ENCODE peak calls at places on chromosomes 13 and 19, in six cellular contexts. One of them, this sample, is unnamed.

GRCh38 chr19:18478545-18479311 is 40.8 kb upstream of the ISYNA1 start:
- DNase-seq in mesenchymal stem cell: peak; percentile 97
- DNase-seq in IMR-90: peak; percentile 94
- DNase-seq in H9: no peak
- DNase-seq in neuronal stem cell: no peak
- DNase-seq in H1: no peak
- DNase-seq in this sample: peak; percentile 92

GRCh38 chr19:4606921-4607678 is 32.2 kb upstream of the TNFAIP8L1 start:
- DNase-seq in mesenchymal stem cell: peak; percentile 24
- DNase-seq in IMR-90: no peak
- DNase-seq in H9: peak; percentile 74
- DNase-seq in neuronal stem cell: peak; percentile 75
- DNase-seq in H1: peak; percentile 74
- DNase-seq in this sample: no peak

GRCh38 chr19:32543107-32543900 is 37.7 kb upstream of the PDCD5 start:
- DNase-seq in mesenchymal stem cell: peak; percentile 57
- DNase-seq in IMR-90: peak; percentile 6
- DNase-seq in H9: no peak
- DNase-seq in neuronal stem cell: no peak
- DNase-seq in H1: no peak
- DNase-seq in this sample: peak; percentile 79

GRCh38 chr13:70088926-70089325 is 18.7 kb upstream of the ATXN8OS start:
- DNase-seq in mesenchymal stem cell: peak; percentile 13
- DNase-seq in IMR-90: no peak
- DNase-seq in H9: no peak
- DNase-seq in neuronal stem cell: no peak
- DNase-seq in H1: no peak
- DNase-seq in this sample: peak; percentile 11

GRCh38 chr13:113902536-113902935 is 38.7 kb upstream of the GAS6 start:
- DNase-seq in mesenchymal stem cell: no peak
- DNase-seq in IMR-90: peak; percentile 31
- DNase-seq in H9: no peak
- DNase-seq in neuronal stem cell: no peak
- DNase-seq in H1: no peak
- DNase-seq in this sample: no peak

GRCh38 chr13:83453723-83454122 is 428.6 kb downstream of the SLITRK1 start:
- DNase-seq in mesenchymal stem cell: no peak
- DNase-seq in IMR-90: no peak
- DNase-seq in H9: no peak
- DNase-seq in neuronal stem cell: no peak
- DNase-seq in H1: no peak
- DNase-seq in this sample: no peak

GRCh38 chr19:54804101-54804500 is 691 bp downstream of the KIR2DL4 start:
- DNase-seq in mesenchymal stem cell: no peak
- DNase-seq in IMR-90: no peak
- DNase-seq in H9: no peak
- DNase-seq in neuronal stem cell: no peak
- DNase-seq in H1: no peak
- DNase-seq in this sample: no peak

GRCh38 chr19:30085394-30085793 is 143.4 kb downstream of the URI1 start:
- DNase-seq in mesenchymal stem cell: no peak
- DNase-seq in IMR-90: no peak
- DNase-seq in H9: peak; percentile 68
- DNase-seq in neuronal stem cell: no peak
- DNase-seq in H1: peak; percentile 62
- DNase-seq in this sample: no peak

GRCh38 chr13:99970761-99971575 is 599 bp downstream of the ZIC5 start:
- DNase-seq in mesenchymal stem cell: no peak
- DNase-seq in IMR-90: no peak
- DNase-seq in H9: peak; percentile 81
- DNase-seq in neuronal stem cell: no peak
- DNase-seq in H1: peak; percentile 84
- DNase-seq in this sample: no peak

GRCh38 chr19:28519950-28520861 is 692.7 kb downstream of the UQCRFS1 start:
- DNase-seq in mesenchymal stem cell: no peak
- DNase-seq in IMR-90: no peak
- DNase-seq in H9: no peak
- DNase-seq in neuronal stem cell: no peak
- DNase-seq in H1: peak; percentile 41
- DNase-seq in this sample: no peak

GRCh38 chr13:31951215-31951678 is 80.3 kb upstream of the FRY start:
- DNase-seq in mesenchymal stem cell: peak; percentile 82
- DNase-seq in IMR-90: peak; percentile 70
- DNase-seq in H9: no peak
- DNase-seq in neuronal stem cell: no peak
- DNase-seq in H1: no peak
- DNase-seq in this sample: peak; percentile 64

GRCh38 chr19:46147791-46148288 is at the start of gene IGFL2:
- DNase-seq in mesenchymal stem cell: no peak
- DNase-seq in IMR-90: no peak
- DNase-seq in H9: no peak
- DNase-seq in neuronal stem cell: no peak
- DNase-seq in H1: no peak
- DNase-seq in this sample: peak; percentile 88

GRCh38 chr19:19074172-19074905 is 10.5 kb downstream of the SLC25A42 start:
- DNase-seq in mesenchymal stem cell: no peak
- DNase-seq in IMR-90: no peak
- DNase-seq in H9: no peak
- DNase-seq in neuronal stem cell: no peak
- DNase-seq in H1: no peak
- DNase-seq in this sample: no peak

GRCh38 chr19:49017666-49018351 is 918 bp upstream of the LHB start:
- DNase-seq in mesenchymal stem cell: peak; percentile 72
- DNase-seq in IMR-90: peak; percentile 45
- DNase-seq in H9: peak; percentile 75
- DNase-seq in neuronal stem cell: no peak
- DNase-seq in H1: peak; percentile 78
- DNase-seq in this sample: peak; percentile 60

GRCh38 chr13:40401911-40402776 is 264.3 kb downstream of the FOXO1 start:
- DNase-seq in mesenchymal stem cell: peak; percentile 96
- DNase-seq in IMR-90: peak; percentile 92
- DNase-seq in H9: no peak
- DNase-seq in neuronal stem cell: no peak
- DNase-seq in H1: no peak
- DNase-seq in this sample: peak; percentile 85

GRCh38 chr19:1468274-1469199 is 10.5 kb downstream of the C19orf25 start:
- DNase-seq in mesenchymal stem cell: no peak
- DNase-seq in IMR-90: peak; percentile 37
- DNase-seq in H9: no peak
- DNase-seq in neuronal stem cell: no peak
- DNase-seq in H1: peak; percentile 84
- DNase-seq in this sample: peak; percentile 37

GRCh38 chr19:2199215-2199614 is 35.5 kb downstream of the DOT1L start:
- DNase-seq in mesenchymal stem cell: no peak
- DNase-seq in IMR-90: no peak
- DNase-seq in H9: peak; percentile 80
- DNase-seq in neuronal stem cell: peak; percentile 30
- DNase-seq in H1: peak; percentile 79
- DNase-seq in this sample: no peak

GRCh38 chr13:34700155-34700554 is 241.9 kb upstream of the NBEA start:
- DNase-seq in mesenchymal stem cell: no peak
- DNase-seq in IMR-90: no peak
- DNase-seq in H9: no peak
- DNase-seq in neuronal stem cell: no peak
- DNase-seq in H1: no peak
- DNase-seq in this sample: no peak

GRCh38 chr13:34698953-34699352 is 243.1 kb upstream of the NBEA start:
- DNase-seq in mesenchymal stem cell: no peak
- DNase-seq in IMR-90: no peak
- DNase-seq in H9: no peak
- DNase-seq in neuronal stem cell: no peak
- DNase-seq in H1: no peak
- DNase-seq in this sample: no peak

GRCh38 chr13:34695063-34695462 is 247.0 kb upstream of the NBEA start:
- DNase-seq in mesenchymal stem cell: no peak
- DNase-seq in IMR-90: no peak
- DNase-seq in H9: no peak
- DNase-seq in neuronal stem cell: no peak
- DNase-seq in H1: no peak
- DNase-seq in this sample: no peak

GRCh38 chr13:34696741-34697140 is 245.3 kb upstream of the NBEA start:
- DNase-seq in mesenchymal stem cell: no peak
- DNase-seq in IMR-90: no peak
- DNase-seq in H9: no peak
- DNase-seq in neuronal stem cell: no peak
- DNase-seq in H1: no peak
- DNase-seq in this sample: no peak

GRCh38 chr13:34696296-34696695 is 245.8 kb upstream of the NBEA start:
- DNase-seq in mesenchymal stem cell: no peak
- DNase-seq in IMR-90: no peak
- DNase-seq in H9: no peak
- DNase-seq in neuronal stem cell: no peak
- DNase-seq in H1: no peak
- DNase-seq in this sample: no peak
- H3K4me2 ChIP-seq in mesenchymal stem cell: no peak overlapping the region
- H3K4me2 ChIP-seq in IMR-90: no peak overlapping the region
- H3K4me2 ChIP-seq in H9: no peak overlapping the region
- H3K4me2 ChIP-seq in neuronal stem cell: no peak overlapping the region
- H3K4me2 ChIP-seq in H1: no peak overlapping the region
- H3K4me2 ChIP-seq in this sample: no peak overlapping the region

DNA sequence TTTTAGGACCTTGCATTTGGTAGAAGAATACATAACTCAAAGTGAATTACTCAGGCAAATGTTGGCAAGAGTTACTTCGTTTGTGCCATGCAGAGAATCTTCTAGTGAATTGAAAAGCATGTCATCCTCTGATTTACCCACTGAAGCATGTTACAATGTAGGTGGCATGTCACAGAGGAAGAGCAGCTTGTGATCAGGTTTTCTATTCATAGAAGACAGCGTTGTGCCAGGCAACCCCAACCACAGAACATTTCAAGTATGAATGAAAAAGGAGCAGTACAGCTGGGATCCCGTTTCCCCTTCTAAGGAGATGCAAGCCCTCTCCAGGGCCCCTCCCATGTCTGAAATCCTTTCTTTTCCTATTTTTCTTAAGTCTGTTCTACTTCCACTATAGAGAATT is 6.0 kb upstream of the KATNAL1 start:
- DNase-seq in mesenchymal stem cell: no peak
- DNase-seq in IMR-90: no peak
- DNase-seq in H9: no peak
- DNase-seq in neuronal stem cell: no peak
- DNase-seq in H1: no peak
- DNase-seq in this sample: no peak
- H3K14ac ChIP-seq in mesenchymal stem cell: no peak overlapping the region
- H3K14ac ChIP-seq in IMR-90: no peak overlapping the region
- H3K14ac ChIP-seq in H9: no peak overlapping the region
- H3K14ac ChIP-seq in neuronal stem cell: no peak overlapping the region
- H3K14ac ChIP-seq in H1: no peak overlapping the region
- H3K14ac ChIP-seq in this sample: no peak overlapping the region

DNA sequence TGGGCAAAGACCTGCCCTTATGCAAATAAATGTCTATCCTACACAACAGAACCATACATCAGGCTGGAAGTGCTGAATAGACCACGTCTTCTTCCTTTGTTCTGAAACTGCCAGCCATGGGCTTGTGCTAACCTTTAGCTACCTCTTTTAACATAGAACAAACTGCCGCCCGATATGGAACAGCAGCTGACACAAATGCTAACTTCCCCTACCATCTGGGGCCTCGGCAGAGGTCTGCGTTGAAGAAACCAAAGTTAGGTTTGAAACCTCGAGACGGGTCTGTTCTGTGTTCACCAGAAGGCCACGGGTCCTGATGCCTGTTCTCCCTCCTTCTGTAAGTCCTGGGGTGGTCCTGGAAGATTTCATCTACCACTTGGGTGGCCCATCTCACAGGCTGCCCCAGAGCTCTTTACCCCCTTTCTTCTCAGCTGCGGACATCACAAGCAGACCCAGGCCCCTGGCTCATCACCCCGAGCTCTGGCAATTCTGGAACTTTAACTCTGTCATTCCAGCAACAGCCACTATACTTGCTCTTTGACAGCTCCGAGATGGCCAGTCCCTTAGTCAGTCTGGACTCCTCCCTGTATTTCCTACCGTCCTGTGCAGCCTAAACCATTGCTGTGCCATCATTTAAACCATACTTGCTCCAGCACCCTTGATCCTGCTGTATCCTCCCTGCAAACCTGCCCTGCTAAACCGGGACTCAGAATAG is 146.7 kb downstream of the USP12 start:
- DNase-seq in mesenchymal stem cell: no peak
- DNase-seq in IMR-90: no peak
- DNase-seq in H9: peak; percentile 18
- DNase-seq in neuronal stem cell: no peak
- DNase-seq in H1: no peak
- DNase-seq in this sample: no peak
- H3K18ac ChIP-seq in mesenchymal stem cell: peak overlapping the region; percentile 21
- H3K18ac ChIP-seq in IMR-90: no peak overlapping the region
- H3K18ac ChIP-seq in H9: no peak overlapping the region
- H3K18ac ChIP-seq in neuronal stem cell: no peak overlapping the region
- H3K18ac ChIP-seq in H1: no peak overlapping the region
- H3K18ac ChIP-seq in this sample: no peak overlapping the region

GRCh38 chr13:46178143-46178542 is 3.8 kb downstream of the LCP1 start:
- DNase-seq in mesenchymal stem cell: no peak
- DNase-seq in IMR-90: no peak
- DNase-seq in H9: no peak
- DNase-seq in neuronal stem cell: no peak
- DNase-seq in H1: no peak
- DNase-seq in this sample: no peak
- H3K4me2 ChIP-seq in mesenchymal stem cell: no peak overlapping the region
- H3K4me2 ChIP-seq in IMR-90: no peak overlapping the region
- H3K4me2 ChIP-seq in H9: no peak overlapping the region
- H3K4me2 ChIP-seq in neuronal stem cell: no peak overlapping the region
- H3K4me2 ChIP-seq in H1: no peak overlapping the region
- H3K4me2 ChIP-seq in this sample: no peak overlapping the region

GRCh38 chr19:38836438-38837303 is 5.1 kb upstream of the ECH1 start:
- DNase-seq in mesenchymal stem cell: no peak
- DNase-seq in IMR-90: no peak
- DNase-seq in H9: no peak
- DNase-seq in neuronal stem cell: no peak
- DNase-seq in H1: no peak
- DNase-seq in this sample: peak; percentile 89
- H3K14ac ChIP-seq in mesenchymal stem cell: no peak overlapping the region
- H3K14ac ChIP-seq in IMR-90: peak overlapping the region; percentile 37
- H3K14ac ChIP-seq in H9: no peak overlapping the region
- H3K14ac ChIP-seq in neuronal stem cell: no peak overlapping the region
- H3K14ac ChIP-seq in H1: no peak overlapping the region
- H3K14ac ChIP-seq in this sample: peak overlapping the region; percentile 84

GRCh38 chr19:41324231-41324702 is 14.3 kb downstream of the CCDC97 start:
- DNase-seq in mesenchymal stem cell: no peak
- DNase-seq in IMR-90: no peak
- DNase-seq in H9: no peak
- DNase-seq in neuronal stem cell: no peak
- DNase-seq in H1: no peak
- DNase-seq in this sample: peak; percentile 38
- H3K18ac ChIP-seq in mesenchymal stem cell: peak overlapping the region; percentile 96
- H3K18ac ChIP-seq in IMR-90: peak overlapping the region; percentile 76
- H3K18ac ChIP-seq in H9: no peak overlapping the region
- H3K18ac ChIP-seq in neuronal stem cell: no peak overlapping the region
- H3K18ac ChIP-seq in H1: peak overlapping the region; percentile 3
- H3K18ac ChIP-seq in this sample: peak overlapping the region; percentile 89

This sample was measured in trophoblast cell.